ENCODE peak calls at places on chromosomes 2 and 18, in ten cellular contexts. I, N, H, E, G, V, Q, C, D and F are unnamed samples.

GRCh38 chr2:99490088-99491065 is 560 bp upstream of the REV1 start:
- DNase-seq in I (peak), N (peak), H (peak), E (peak), G (peak), V (peak), Q (peak), C (peak), D (peak), F (peak)

GRCh38 chr2:67215214-67215613 is 181.9 kb upstream of the ETAA1 start:
- DNase-seq in I (peak), N (peak), H (no peak), E (peak), G (peak), V (no peak), Q (peak), C (peak), D (peak), F (peak)

GRCh38 chr2:171522057-171522803 is at the start of gene CYBRD1:
- DNase-seq in I (peak), N (peak), H (peak), E (peak), G (peak), V (peak), Q (peak), C (no peak), D (peak), F (peak)

GRCh38 chr2:177262137-177262536 is 2.4 kb downstream of the NFE2L2 start:
- DNase-seq in I (no peak), N (no peak), H (no peak), E (no peak), G (no peak), V (no peak), Q (no peak), C (no peak), D (no peak), F (no peak)

GRCh38 chr2:109382236-109382930 is 231.4 kb downstream of the SEPTIN10 start:
- DNase-seq in I (peak), N (no peak), H (peak), E (peak), G (no peak), V (no peak), Q (no peak), C (no peak), D (no peak), F (no peak)

GRCh38 chr2:100422320-100422719 is 4.9 kb upstream of the CHST10 start:
- DNase-seq in I (no peak), N (peak), H (no peak), E (no peak), G (peak), V (no peak), Q (peak), C (no peak), D (peak), F (peak)

GRCh38 chr2:168641636-168642035 is 160.8 kb upstream of the NOSTRIN start:
- DNase-seq in I (no peak), N (no peak), H (no peak), E (no peak), G (no peak), V (no peak), Q (no peak), C (no peak), D (no peak), F (no peak)

GRCh38 chr18:49976810-49977209 is 163.5 kb upstream of the ACAA2 start:
- DNase-seq in I (no peak), N (no peak), H (no peak), E (no peak), G (no peak), V (no peak), Q (no peak), C (no peak), D (no peak), F (no peak)

GRCh38 chr2:150295544-150295943 is 191.9 kb downstream of the RND3 start:
- DNase-seq in I (no peak), N (no peak), H (no peak), E (no peak), G (no peak), V (no peak), Q (no peak), C (no peak), D (no peak), F (no peak)

GRCh38 chr2:73343992-73344391 is 41.6 kb upstream of the ALMS1 start:
- DNase-seq in I (no peak), N (no peak), H (no peak), E (no peak), G (no peak), V (no peak), Q (no peak), C (no peak), D (no peak), F (no peak)

GRCh38 chr2:73451263-73451972 is 65.8 kb downstream of the ALMS1 start:
- DNase-seq in I (no peak), N (no peak), H (no peak), E (no peak), G (no peak), V (peak), Q (no peak), C (no peak), D (no peak), F (no peak)

GRCh38 chr2:137155351-137156104 is 390.2 kb downstream of the THSD7B start:
- DNase-seq in I (no peak), N (no peak), H (no peak), E (no peak), G (peak), V (no peak), Q (no peak), C (no peak), D (no peak), F (no peak)

GRCh38 chr18:11989966-11990380 is 8.7 kb downstream of the IMPA2 start:
- DNase-seq in I (peak), N (no peak), H (no peak), E (peak), G (no peak), V (no peak), Q (no peak), C (no peak), D (no peak), F (no peak)

GRCh38 chr2:162118166-162119031 is 33.6 kb downstream of the GCG start:
- DNase-seq in I (peak), N (no peak), H (no peak), E (no peak), G (peak), V (no peak), Q (no peak), C (no peak), D (peak), F (no peak)

GRCh38 chr2:20449501-20450200 is 2.8 kb downstream of the RHOB start:
- DNase-seq in I (peak), N (peak), H (no peak), E (peak), G (no peak), V (no peak), Q (peak), C (no peak), D (no peak), F (no peak)

GRCh38 chr2:88669371-88670214 is 21.9 kb upstream of the RPIA start:
- DNase-seq in I (no peak), N (peak), H (no peak), E (peak), G (peak), V (peak), Q (peak), C (peak), D (peak), F (peak)

GRCh38 chr18:76668119-76668518 is 154.2 kb upstream of the ZNF236 start:
- DNase-seq in I (no peak), N (no peak), H (no peak), E (no peak), G (no peak), V (no peak), Q (no peak), C (no peak), D (no peak), F (no peak)

GRCh38 chr2:113282747-113283533 is 4.2 kb upstream of the PAX8 start:
- DNase-seq in I (peak), N (peak), H (no peak), E (peak), G (no peak), V (no peak), Q (peak), C (no peak), D (peak), F (no peak)

GRCh38 chr2:54879598-54880355 is 156.3 kb downstream of the EML6 start:
- DNase-seq in I (peak), N (no peak), H (no peak), E (no peak), G (no peak), V (no peak), Q (peak), C (no peak), D (no peak), F (peak)

GRCh38 chr2:105794926-105795574 is 50.3 kb downstream of the NCK2 start:
- DNase-seq in I (no peak), N (no peak), H (no peak), E (no peak), G (no peak), V (no peak), Q (no peak), C (no peak), D (no peak), F (no peak)

GRCh38 chr2:96800061-96800761 is 15.9 kb upstream of the CNNM3 start:
- DNase-seq in I (no peak), N (no peak), H (no peak), E (no peak), G (no peak), V (no peak), Q (no peak), C (no peak), D (no peak), F (no peak)

GRCh38 chr2:55419236-55419513 is 481 bp downstream of the CCDC88A start:
- DNase-seq in I (no peak), N (peak), H (no peak), E (no peak), G (no peak), V (no peak), Q (no peak), C (no peak), D (peak), F (peak)

GRCh38 chr2:190574169-190574568 is 39.6 kb upstream of the NEMP2 start:
- DNase-seq in I (no peak), N (no peak), H (no peak), E (no peak), G (no peak), V (no peak), Q (no peak), C (no peak), D (no peak), F (no peak)

GRCh38 chr2:8306530-8307351 is 375.1 kb upstream of the ID2 start:
- DNase-seq in I (peak), N (peak), H (no peak), E (no peak), G (no peak), V (no peak), Q (no peak), C (no peak), D (peak), F (no peak)

GRCh38 chr2:28296243-28296642 is 96.4 kb upstream of the FOSL2 start:
- DNase-seq in I (no peak), N (no peak), H (no peak), E (no peak), G (peak), V (no peak), Q (no peak), C (no peak), D (peak), F (no peak)

GRCh38 chr2:16429431-16429830 is 236.2 kb downstream of the CYRIA start:
- DNase-seq in I (no peak), N (no peak), H (no peak), E (no peak), G (no peak), V (no peak), Q (no peak), C (no peak), D (no peak), F (no peak)

GRCh38 chr18:44509048-44509447 is 171.6 kb upstream of the SETBP1 start:
- DNase-seq in I (no peak), N (no peak), H (no peak), E (no peak), G (no peak), V (no peak), Q (no peak), C (no peak), D (no peak), F (no peak)

GRCh38 chr2:47007221-47007825 is 91.7 kb upstream of the MCFD2 start:
- DNase-seq in I (no peak), N (no peak), H (no peak), E (no peak), G (no peak), V (no peak), Q (no peak), C (no peak), D (no peak), F (no peak)

GRCh38 chr2:400988-401679 is 113.2 kb upstream of the ALKAL2 start:
- DNase-seq in I (no peak), N (no peak), H (no peak), E (no peak), G (no peak), V (no peak), Q (no peak), C (no peak), D (peak), F (no peak)

GRCh38 chr2:42828487-42829416 is 36.4 kb upstream of the HAAO start:
- DNase-seq in I (peak), N (peak), H (peak), E (peak), G (peak), V (peak), Q (peak), C (peak), D (peak), F (peak)